ENCODE peak calls at places on chromosome 12, in five cellular contexts. F is heart left ventricle, Q is uterus, Z is mammary epithelial cell, I is esophagus squamous epithelium. P is an unnamed sample.

GRCh38 chr12:7265251-7265650 is 38.6 kb upstream of the ACSM4 start:
- DNase-seq in F (no peak), Q (no peak), Z (peak; percentile 59), I (no peak), P (no peak)

GRCh38 chr12:103855036-103855712 is 14.1 kb upstream of the NT5DC3 start:
- DNase-seq in F (no peak), Q (no peak), Z (peak; percentile 35), I (no peak), P (no peak)

GRCh38 chr12:85872497-85873091 is 1.5 kb upstream of the NTS start:
- DNase-seq in F (no peak), Q (no peak), Z (peak; percentile 45), I (no peak), P (no peak)

GRCh38 chr12:90548595-90548994 is 406.4 kb downstream of the CCER1 start:
- DNase-seq in F (no peak), Q (no peak), Z (no peak), I (no peak), P (no peak)

GRCh38 chr12:101642115-101643067 is 47.6 kb downstream of the MYBPC1 start:
- DNase-seq in F (no peak), Q (no peak), Z (no peak), I (no peak), P (no peak)

GRCh38 chr12:46265734-46266133 is 3.1 kb downstream of the SLC38A1 start:
- DNase-seq in F (no peak), Q (no peak), Z (no peak), I (no peak), P (no peak)

GRCh38 chr12:107718606-107719005 is 33.0 kb downstream of the PWP1 start:
- DNase-seq in F (no peak), Q (no peak), Z (no peak), I (no peak), P (no peak)

GRCh38 chr12:4228122-4228580 is 45.4 kb upstream of the CCND2 start:
- DNase-seq in F (no peak), Q (no peak), Z (no peak), I (no peak), P (no peak)

GRCh38 chr12:6345319-6346071 is 3.6 kb upstream of the TNFRSF1A start:
- DNase-seq in F (no peak), Q (peak; percentile 69), Z (peak; percentile 81), I (no peak), P (no peak)

GRCh38 chr12:109861689-109862314 is 18.5 kb downstream of the GLTP start:
- DNase-seq in F (no peak), Q (no peak), Z (no peak), I (no peak), P (no peak)

GRCh38 chr12:98669751-98670150 is 24.7 kb downstream of the APAF1 start:
- DNase-seq in F (no peak), Q (no peak), Z (no peak), I (no peak), P (no peak)
- H3K36me3 ChIP-seq in F (peaks cover 16% of the 10 kb centered on the region), Q (no peaks in the 10 kb centered on the region), Z (peaks cover 21% of the 10 kb centered on the region), I (peaks cover 92% of the 10 kb centered on the region), P (peaks cover 73% of the 10 kb centered on the region)

GRCh38 chr12:25675808-25676207 is 122.7 kb upstream of the LMNTD1 start:
- DNase-seq in F (no peak), Q (no peak), Z (no peak), I (no peak), P (no peak)

GRCh38 chr12:25681580-25681979 is 128.5 kb upstream of the LMNTD1 start:
- DNase-seq in F (no peak), Q (no peak), Z (peak; percentile 53), I (no peak), P (no peak)

GRCh38 chr12:25682421-25682820 is 129.3 kb upstream of the LMNTD1 start:
- DNase-seq in F (no peak), Q (no peak), Z (no peak), I (no peak), P (no peak)

GRCh38 chr12:25677180-25677937 is 124.3 kb upstream of the LMNTD1 start:
- DNase-seq in F (no peak), Q (no peak), Z (no peak), I (no peak), P (no peak)
- TF ChIP-seq CTCF in F (peak; percentile 29), Q (no peak), Z (peak; percentile 33), I (no peak), P (peak; percentile 50)

GRCh38 chr12:95279835-95280234 is 62.2 kb downstream of the VEZT start:
- DNase-seq in F (no peak), Q (no peak), Z (no peak), I (no peak), P (no peak)

GRCh38 chr12:95282266-95282665 is 64.7 kb downstream of the VEZT start:
- DNase-seq in F (no peak), Q (no peak), Z (no peak), I (no peak), P (no peak)

GRCh38 chr12:95277139-95277538 is 59.5 kb downstream of the VEZT start:
- DNase-seq in F (no peak), Q (no peak), Z (peak; percentile 14), I (no peak), P (no peak)
- H3K36me3 ChIP-seq in F (peaks cover 8% of the 10 kb centered on the region), Q (no peaks in the 10 kb centered on the region), Z (peaks cover 25% of the 10 kb centered on the region), I (peaks cover 96% of the 10 kb centered on the region), P (peaks cover 51% of the 10 kb centered on the region)

DNA sequence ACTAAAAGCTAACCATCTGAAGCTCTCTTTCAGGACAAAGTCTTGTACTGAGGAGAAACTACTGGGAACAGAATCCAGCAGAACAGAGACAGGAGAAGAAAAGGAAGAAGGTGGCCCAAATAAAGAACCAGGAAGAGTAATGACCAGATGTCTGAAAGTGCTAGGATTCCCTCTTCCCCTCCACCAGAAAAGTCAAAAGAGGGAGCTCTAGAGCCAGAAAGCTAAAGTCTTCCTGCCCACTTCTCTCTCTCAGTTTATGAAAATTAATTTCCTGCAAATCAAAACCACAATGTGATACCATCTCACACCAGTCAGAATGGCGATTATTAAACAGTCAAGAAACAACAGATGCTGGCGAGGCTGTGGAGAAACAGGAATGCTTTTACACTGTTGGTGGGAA is 47.2 kb downstream of the SPPL3 start:
- DNase-seq in F (no peak), Q (no peak), Z (peak; percentile 61), I (no peak), P (no peak)
- TF ChIP-seq CTCF in F (peak; percentile 47), Q (no peak), Z (peak; percentile 58), I (no peak), P (peak; percentile 40)

DNA sequence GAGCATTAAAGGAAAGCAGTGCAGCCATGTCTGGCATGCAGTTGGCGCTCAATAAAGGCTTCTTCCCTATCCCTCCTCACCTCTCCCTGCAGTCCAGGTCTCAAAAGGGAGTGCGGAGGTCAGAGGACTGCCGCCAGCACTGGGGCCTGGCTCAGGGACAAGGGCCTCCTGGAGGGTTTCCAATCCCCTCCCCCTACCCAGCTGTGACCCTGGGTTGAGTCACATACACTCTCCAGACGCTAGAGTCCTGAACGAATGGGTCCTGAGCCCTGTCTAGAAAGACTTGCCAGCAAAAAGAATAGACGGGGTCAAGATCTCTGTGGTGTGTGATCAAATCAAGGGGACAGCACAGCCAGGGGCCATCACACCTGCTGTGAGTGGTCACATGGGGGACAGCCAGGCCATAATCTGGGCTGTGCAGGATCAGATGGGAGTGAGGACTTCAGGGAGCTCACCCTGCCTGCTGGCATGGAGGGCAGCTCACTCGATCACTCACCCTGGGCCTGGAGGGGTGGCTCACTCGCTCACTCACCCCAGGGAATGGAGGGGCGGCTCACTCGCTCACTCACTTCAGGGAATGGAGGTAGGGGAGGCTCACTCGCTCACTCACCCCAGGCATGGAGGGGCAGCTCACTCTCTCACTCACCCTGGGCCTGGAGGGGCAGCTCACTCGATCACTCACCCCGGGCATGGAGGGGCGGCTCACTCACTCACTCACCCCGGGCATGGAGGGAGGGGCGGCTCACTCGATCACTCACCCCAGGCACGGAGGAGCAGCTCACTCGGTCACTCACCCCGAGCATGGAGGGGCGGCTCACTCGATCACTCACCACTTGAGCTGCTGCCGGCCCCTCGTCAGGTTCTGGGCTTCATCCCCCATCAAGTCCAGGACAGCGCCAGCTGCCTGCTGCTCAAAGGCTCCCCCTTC is 12.8 kb downstream of the CFAP73 start:
- DNase-seq in F (no peak), Q (no peak), Z (no peak), I (no peak), P (peak; percentile 39)
- H3K36me3 ChIP-seq in F (peaks cover 49% of the 10 kb centered on the region), Q (no peaks in the 10 kb centered on the region), Z (peaks cover 14% of the 10 kb centered on the region), I (peaks cover 100% of the 10 kb centered on the region), P (peaks cover 100% of the 10 kb centered on the region)

GRCh38 chr12:115973968-115974765 is 303.3 kb downstream of the MED13L start:
- DNase-seq in F (no peak), Q (no peak), Z (no peak), I (no peak), P (no peak)
- TF ChIP-seq CTCF in F (no peak), Q (no peak), Z (no peak), I (no peak), P (no peak)

GRCh38 chr12:112199136-112199535 is 73.8 kb downstream of the TRAFD1 start:
- DNase-seq in F (no peak), Q (no peak), Z (no peak), I (no peak), P (no peak)
- H3K36me3 ChIP-seq in F (peaks cover 11% of the 10 kb centered on the region), Q (no peaks in the 10 kb centered on the region), Z (peaks cover 14% of the 10 kb centered on the region), I (peaks cover 100% of the 10 kb centered on the region), P (peaks cover 85% of the 10 kb centered on the region)

DNA sequence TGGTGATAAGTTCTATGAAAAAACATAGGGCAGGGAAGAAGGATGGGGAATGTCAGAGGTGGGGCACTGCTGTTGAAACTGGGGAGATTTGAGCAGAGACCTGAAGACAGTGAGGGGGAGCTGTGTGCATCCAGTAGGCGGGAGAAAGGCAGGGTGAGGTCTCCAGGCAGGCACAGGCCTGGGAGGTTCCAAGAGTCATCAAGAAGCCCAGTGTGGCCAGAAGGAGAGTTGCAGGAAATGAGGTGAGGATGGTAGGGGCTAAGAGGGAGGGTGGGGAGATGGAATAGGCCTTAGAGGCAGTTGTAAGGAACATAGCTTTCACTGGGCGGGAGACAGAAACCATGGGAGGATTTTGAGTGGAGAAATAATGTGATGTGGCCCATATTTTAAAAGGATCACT is 341.8 kb downstream of the GLT1D1 start:
- DNase-seq in F (no peak), Q (no peak), Z (no peak), I (no peak), P (no peak)
- TF ChIP-seq CTCF in F (no peak), Q (no peak), Z (no peak), I (no peak), P (no peak)

DNA sequence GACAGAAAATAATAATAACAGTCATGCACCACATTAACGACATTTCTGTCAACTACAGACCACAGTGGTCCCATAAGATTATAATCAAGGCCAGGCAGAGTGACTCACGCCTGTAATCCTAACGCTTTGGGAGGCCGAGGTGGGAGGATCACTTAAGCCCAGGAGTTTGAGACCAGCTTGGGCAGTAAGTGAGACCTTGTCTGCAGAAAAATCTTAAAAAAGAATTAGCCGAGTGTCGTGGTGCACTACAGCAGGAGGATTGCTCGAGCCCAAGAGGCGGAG is 8.6 kb downstream of the NAB2 start:
- DNase-seq in F (no peak), Q (no peak), Z (no peak), I (no peak), P (no peak)
- H3K36me3 ChIP-seq in F (peaks cover 11% of the 10 kb centered on the region), Q (no peaks in the 10 kb centered on the region), Z (peaks cover 37% of the 10 kb centered on the region), I (peaks cover 94% of the 10 kb centered on the region), P (peaks cover 77% of the 10 kb centered on the region)

GRCh38 chr12:17588968-17589367 is 501.0 kb downstream of the RERGL start:
- DNase-seq in F (no peak), Q (no peak), Z (peak; percentile 13), I (no peak), P (no peak)
- TF ChIP-seq CTCF in F (no peak), Q (no peak), Z (peak; percentile 84), I (no peak), P (no peak)